ENCODE peak calls at places on chromosomes 5 and 9, in four cellular contexts. W is thyroid gland, T is uterus, R is suprapubic skin. D is an unnamed sample.

GRCh38 chr9:107029146-107029545 is 166.2 kb downstream of the ZNF462 start:
- DNase-seq in W (no peak), T (no peak), R (no peak), D (no peak)

GRCh38 chr5:95080026-95080425 is 204.9 kb downstream of the MCTP1 start:
- DNase-seq in W (no peak), T (no peak), R (no peak), D (no peak)

GRCh38 chr9:126431112-126431742 is 104.6 kb downstream of the MVB12B start:
- DNase-seq in W (peak), T (no peak), R (no peak), D (no peak)

GRCh38 chr5:58649716-58650115 is 66.8 kb downstream of the RAB3C start:
- DNase-seq in W (no peak), T (no peak), R (no peak), D (no peak)

GRCh38 chr9:99354104-99354503 is 132.0 kb downstream of the SEC61B start:
- DNase-seq in W (no peak), T (no peak), R (no peak), D (no peak)

GRCh38 chr9:70111042-70111602 is 67.5 kb downstream of the MAMDC2 start:
- DNase-seq in W (peak), T (peak), R (peak), D (no peak)

GRCh38 chr5:149829954-149830353 is 99.8 kb downstream of the PPARGC1B start:
- DNase-seq in W (no peak), T (no peak), R (no peak), D (no peak)

GRCh38 chr9:7239708-7240107 is 481.9 kb downstream of the KDM4C start:
- DNase-seq in W (no peak), T (no peak), R (no peak), D (no peak)

GRCh38 chr9:93471135-93471534 is 17.8 kb upstream of the FAM120AOS start:
- DNase-seq in W (no peak), T (no peak), R (no peak), D (no peak)

GRCh38 chr5:2752059-2752874 is 790 bp upstream of the IRX2 start:
- DNase-seq in W (no peak), T (no peak), R (peak), D (peak)

GRCh38 chr5:40754381-40755092 is 1.2 kb downstream of the TTC33 start:
- DNase-seq in W (no peak), T (no peak), R (no peak), D (no peak)

GRCh38 chr9:16871358-16872151 is 1.1 kb upstream of the BNC2 start:
- DNase-seq in W (peak), T (peak), R (peak), D (peak)
- TF ChIP-seq POLR2A in W (no peak), T (no peak), R (no peak), D (peak)

GRCh38 chr9:128898382-128898781 is 16.4 kb downstream of the LRRC8A start:
- DNase-seq in W (no peak), T (no peak), R (no peak), D (no peak)

GRCh38 chr9:128901379-128901778 is 19.4 kb upstream of the PHYHD1 start:
- DNase-seq in W (no peak), T (no peak), R (no peak), D (no peak)

GRCh38 chr9:128899566-128900322 is 17.8 kb downstream of the LRRC8A start:
- DNase-seq in W (no peak), T (no peak), R (no peak), D (no peak)

GRCh38 chr9:128901822-128902221 is 19.0 kb upstream of the PHYHD1 start:
- DNase-seq in W (no peak), T (no peak), R (no peak), D (no peak)

GRCh38 chr9:128898845-128899565 is 17.1 kb downstream of the LRRC8A start:
- DNase-seq in W (no peak), T (no peak), R (no peak), D (no peak)
- H3K27ac ChIP-seq in W (peak), T (no peak), R (peak), D (peak)

DNA sequence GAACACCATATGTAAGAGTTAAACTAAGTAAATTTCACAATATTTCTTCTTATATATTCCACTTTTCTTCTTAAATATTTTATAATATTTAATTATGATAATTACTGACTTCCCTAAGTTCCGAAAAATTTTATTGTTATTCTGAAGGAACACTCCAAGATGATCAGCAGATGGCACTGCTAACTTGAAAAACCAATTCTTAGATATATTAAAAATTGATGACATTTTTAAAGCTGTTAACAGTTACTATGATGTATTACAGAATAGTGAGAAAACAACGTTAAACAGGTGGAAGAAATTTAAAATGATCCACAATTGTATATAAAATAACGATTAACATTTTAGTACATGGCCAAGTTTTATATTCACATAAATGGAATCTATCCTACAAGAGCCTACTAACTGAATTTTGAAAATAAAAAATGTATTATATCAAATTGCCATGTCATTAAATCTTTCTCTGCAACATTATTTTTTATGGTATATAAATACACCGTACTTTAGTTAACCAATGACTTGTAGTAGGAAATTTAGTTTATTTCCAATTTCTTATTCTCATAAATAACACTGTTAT is 30.1 kb upstream of the MUSK start:
- DNase-seq in W (no peak), T (no peak), R (no peak), D (no peak)
- TF ChIP-seq POLR2A in W (no peak), T (no peak), R (no peak), D (no peak)

GRCh38 chr9:32502459-32502858 is 23.5 kb downstream of the RIGI start:
- DNase-seq in W (no peak), T (no peak), R (no peak), D (no peak)
- H3K27ac ChIP-seq in W (no peak), T (no peak), R (no peak), D (no peak)

DNA sequence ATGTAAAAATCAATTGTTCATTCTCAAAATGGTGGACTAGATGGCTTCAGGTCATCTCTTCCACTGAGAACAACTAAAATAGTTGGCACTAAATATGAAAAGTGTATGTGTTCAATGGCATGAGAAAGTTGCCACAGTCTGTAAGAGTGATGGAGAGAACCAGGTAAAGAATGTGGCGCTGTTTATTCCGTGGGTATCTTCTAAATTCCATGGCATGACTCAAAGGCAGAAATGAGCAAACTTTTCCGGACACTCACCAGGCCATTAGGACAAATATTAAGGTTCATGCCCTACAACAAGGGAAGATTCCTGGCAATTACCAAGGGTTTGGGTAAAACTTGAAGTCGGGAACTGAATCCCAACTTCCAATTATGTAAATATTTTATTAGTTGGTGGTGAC is 825.4 kb upstream of the CDH6 start:
- DNase-seq in W (no peak), T (no peak), R (no peak), D (no peak)
- TF ChIP-seq POLR2A in W (no peak), T (no peak), R (no peak), D (no peak)

GRCh38 chr9:133799106-133799505 is 61.0 kb upstream of the SARDH start:
- DNase-seq in W (no peak), T (no peak), R (no peak), D (peak)

GRCh38 chr9:133801739-133802138 is 63.6 kb upstream of the SARDH start:
- DNase-seq in W (no peak), T (no peak), R (no peak), D (no peak)

GRCh38 chr9:133799716-133800115 is 61.6 kb upstream of the SARDH start:
- DNase-seq in W (no peak), T (no peak), R (no peak), D (peak)

GRCh38 chr9:133802256-133802655 is 64.1 kb upstream of the SARDH start:
- DNase-seq in W (peak), T (no peak), R (no peak), D (no peak)

DNA sequence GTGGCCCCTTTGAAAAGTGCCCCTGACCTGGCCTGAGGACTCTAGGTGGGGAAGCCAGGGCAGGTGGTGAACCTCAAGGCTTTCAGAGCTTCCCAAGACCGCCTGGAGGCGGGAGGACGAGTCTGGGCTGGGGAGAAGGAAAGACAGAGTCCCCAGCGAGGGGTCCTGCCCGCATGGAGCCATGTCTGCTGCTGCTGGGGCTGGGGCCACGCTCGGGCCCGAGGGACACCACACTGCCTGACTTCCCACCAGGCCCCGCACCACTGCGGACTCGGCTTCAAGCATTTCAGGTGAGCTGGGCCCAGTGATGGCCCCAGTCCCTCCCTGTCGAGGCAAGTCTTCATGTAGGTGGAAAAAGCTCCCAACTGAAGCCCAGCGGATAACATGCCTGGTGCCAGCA is 62.1 kb upstream of the SARDH start:
- DNase-seq in W (no peak), T (no peak), R (no peak), D (peak)
- H3K27ac ChIP-seq in W (no peak), T (no peak), R (no peak), D (no peak)